ENCODE peak calls at places on chromosomes 2 and 18, in nine cellular contexts. L is AG08396; J is cerebellum; I is T-helper 22 cell; B is foreskin fibroblast; M is stimulated activated CD4-positive, alpha-beta T cell treated with anti-CD3 and anti-CD28 coated beads, Interleukin-1b, Interleukin-23, amount 100 ng/mL, for 4 hours; C is kidney glomerular epithelial cell; Z is hypothalamus; X is progenitor cell of endocrine pancreas. S is an unnamed sample.
A peak's percentile ranks its signal among the peaks of the same experiment; 100 is the strongest.

GRCh38 chr2:58655152-58655551 is 414.0 kb upstream of the FANCL start:
- DNase-seq in L (no peak), J (no peak), I (no peak), B (no peak), M (no peak), C (no peak), Z (no peak), X (no peak), S (no peak)

GRCh38 chr2:197088694-197089093 is 162.2 kb upstream of the PGAP1 start:
- DNase-seq in L (no peak), J (no peak), I (no peak), B (no peak), M (no peak), C (peak; percentile 72), Z (no peak), X (no peak), S (no peak)

GRCh38 chr2:81767173-81767720 is 1462.7 kb upstream of the LRRTM1 start:
- DNase-seq in L (no peak), J (no peak), I (no peak), B (no peak), M (no peak), C (no peak), Z (no peak), X (no peak), S (no peak)

GRCh38 chr2:169647496-169647895 is 46.7 kb downstream of the CFAP210 start:
- DNase-seq in L (no peak), J (no peak), I (no peak), B (no peak), M (no peak), C (no peak), Z (no peak), X (no peak), S (no peak)

GRCh38 chr2:22143840-22144239 is 1020.1 kb downstream of the TDRD15 start:
- DNase-seq in L (no peak), J (no peak), I (no peak), B (no peak), M (no peak), C (no peak), Z (no peak), X (no peak), S (no peak)

GRCh38 chr2:56230171-56230570 is 46.4 kb downstream of the CCDC85A start:
- DNase-seq in L (no peak), J (no peak), I (no peak), B (no peak), M (no peak), C (peak; percentile 25), Z (no peak), X (no peak), S (no peak)

GRCh38 chr2:96085541-96086355 is 30.6 kb downstream of the ADRA2B start:
- DNase-seq in L (no peak), J (no peak), I (no peak), B (no peak), M (no peak), C (no peak), Z (no peak), X (no peak), S (peak; percentile 32)

GRCh38 chr2:28976584-28976983 is 4.5 kb upstream of the TOGARAM2 start:
- DNase-seq in L (peak; percentile 47), J (no peak), I (no peak), B (no peak), M (no peak), C (no peak), Z (no peak), X (no peak), S (peak; percentile 59)

GRCh38 chr2:44268259-44268649 is 7.0 kb upstream of the SLC3A1 start:
- DNase-seq in L (no peak), J (no peak), I (no peak), B (no peak), M (no peak), C (peak; percentile 74), Z (no peak), X (no peak), S (no peak)

GRCh38 chr18:42473611-42474010 is 518.6 kb downstream of the PIK3C3 start:
- DNase-seq in L (no peak), J (no peak), I (no peak), B (no peak), M (no peak), C (no peak), Z (no peak), X (no peak), S (no peak)

GRCh38 chr18:23585007-23585871 is 1.1 kb downstream of the NPC1 start:
- DNase-seq in L (no peak), J (no peak), I (peak; percentile 7), B (peak; percentile 28), M (no peak), C (peak; percentile 48), Z (no peak), X (no peak), S (no peak)